ENCODE peak calls at places on chromosomes 16 and 17, in eight cellular contexts. B, O, R, L, C, A, J and E are unnamed samples.

GRCh38 chr16:12497558-12497957 is 306.1 kb downstream of the CPPED1 start:
- DNase-seq in B (peak), O (no peak), R (no peak), L (no peak), C (no peak), A (no peak), J (no peak), E (no peak)

GRCh38 chr17:9401434-9401833 is 174.2 kb downstream of the STX8 start:
- DNase-seq in B (no peak), O (peak), R (peak), L (no peak), C (no peak), A (no peak), J (no peak), E (no peak)

GRCh38 chr16:27539636-27540035 is 10.1 kb downstream of the GTF3C1 start:
- DNase-seq in B (no peak), O (no peak), R (no peak), L (no peak), C (no peak), A (no peak), J (no peak), E (no peak)

GRCh38 chr16:87166934-87167333 is 150.3 kb downstream of the C16orf95 start:
- DNase-seq in B (no peak), O (no peak), R (no peak), L (no peak), C (no peak), A (no peak), J (no peak), E (no peak)

GRCh38 chr17:2070241-2071023 is 15.5 kb downstream of the HIC1 start:
- DNase-seq in B (peak), O (no peak), R (no peak), L (no peak), C (no peak), A (no peak), J (no peak), E (no peak)

GRCh38 chr17:35973333-35974260 is 7.7 kb downstream of the CCL16 start:
- DNase-seq in B (peak), O (peak), R (no peak), L (no peak), C (no peak), A (no peak), J (no peak), E (no peak)

GRCh38 chr17:27241346-27241946 is 52.5 kb upstream of the WSB1 start:
- DNase-seq in B (no peak), O (peak), R (peak), L (no peak), C (no peak), A (no peak), J (no peak), E (no peak)

GRCh38 chr16:79194291-79194690 is 406.2 kb downstream of the MAF start:
- DNase-seq in B (no peak), O (no peak), R (no peak), L (no peak), C (no peak), A (no peak), J (no peak), E (no peak)

GRCh38 chr16:57185446-57185944 is 344 bp downstream of the PSME3IP1 start:
- DNase-seq in B (no peak), O (peak), R (peak), L (no peak), C (peak), A (peak), J (peak), E (peak)

GRCh38 chr17:21313320-21313719 is 28.8 kb downstream of the MAP2K3 start:
- DNase-seq in B (no peak), O (no peak), R (no peak), L (no peak), C (no peak), A (peak), J (no peak), E (no peak)

GRCh38 chr16:79716645-79717323 is 116.2 kb upstream of the MAF start:
- DNase-seq in B (peak), O (no peak), R (no peak), L (no peak), C (no peak), A (no peak), J (no peak), E (no peak)

GRCh38 chr17:61496957-61497653 is 44.9 kb downstream of the TBX4 start:
- DNase-seq in B (no peak), O (no peak), R (no peak), L (no peak), C (no peak), A (no peak), J (no peak), E (no peak)

GRCh38 chr17:78329263-78330059 is 30.4 kb downstream of the SOCS3 start:
- DNase-seq in B (peak), O (no peak), R (peak), L (no peak), C (no peak), A (peak), J (no peak), E (no peak)

GRCh38 chr17:45841883-45842525 is 2.7 kb upstream of the SPPL2C start:
- DNase-seq in B (no peak), O (peak), R (peak), L (no peak), C (no peak), A (no peak), J (no peak), E (no peak)

GRCh38 chr16:81997738-81998137 is 13.5 kb downstream of the SDR42E1 start:
- DNase-seq in B (no peak), O (peak), R (peak), L (no peak), C (no peak), A (no peak), J (no peak), E (no peak)

GRCh38 chr17:73396429-73397277 is 84.9 kb upstream of the CDC42EP4 start:
- DNase-seq in B (no peak), O (no peak), R (peak), L (no peak), C (no peak), A (no peak), J (no peak), E (no peak)

GRCh38 chr16:20319406-20319805 is 7.9 kb downstream of the GP2 start:
- DNase-seq in B (no peak), O (no peak), R (no peak), L (no peak), C (no peak), A (no peak), J (no peak), E (no peak)

GRCh38 chr17:18217412-18218015 is 7.9 kb upstream of the LLGL1 start:
- DNase-seq in B (peak), O (peak), R (peak), L (peak), C (peak), A (peak), J (peak), E (peak)

GRCh38 chr16:19488213-19488640 is 33.7 kb downstream of the GDE1 start:
- DNase-seq in B (no peak), O (no peak), R (no peak), L (no peak), C (no peak), A (no peak), J (no peak), E (no peak)

GRCh38 chr17:69451416-69452394 is 37.2 kb downstream of the MAP2K6 start:
- DNase-seq in B (no peak), O (no peak), R (no peak), L (no peak), C (no peak), A (no peak), J (no peak), E (no peak)

GRCh38 chr16:67516296-67517177 is 12.1 kb upstream of the RIPOR1 start:
- DNase-seq in B (no peak), O (peak), R (peak), L (no peak), C (no peak), A (no peak), J (no peak), E (no peak)

GRCh38 chr16:80596507-80597207 is 55.9 kb downstream of the DYNLRB2 start:
- DNase-seq in B (no peak), O (no peak), R (no peak), L (no peak), C (no peak), A (no peak), J (no peak), E (no peak)

GRCh38 chr17:75252039-75252816 is 9.2 kb downstream of the GGA3 start:
- DNase-seq in B (no peak), O (no peak), R (no peak), L (no peak), C (no peak), A (no peak), J (no peak), E (no peak)

GRCh38 chr17:76515291-76515949 is 14.2 kb upstream of the RHBDF2 start:
- DNase-seq in B (peak), O (no peak), R (peak), L (no peak), C (peak), A (peak), J (peak), E (peak)

GRCh38 chr17:14575349-14575966 is 274.6 kb downstream of the HS3ST3B1 start:
- DNase-seq in B (no peak), O (no peak), R (no peak), L (no peak), C (no peak), A (no peak), J (no peak), E (no peak)

GRCh38 chr16:1338855-1339675 is 5.6 kb downstream of the BAIAP3 start:
- DNase-seq in B (no peak), O (no peak), R (no peak), L (no peak), C (no peak), A (no peak), J (no peak), E (no peak)

GRCh38 chr17:82065193-82065637 is 389 bp downstream of the DUS1L start:
- DNase-seq in B (no peak), O (peak), R (no peak), L (no peak), C (no peak), A (no peak), J (no peak), E (no peak)

GRCh38 chr17:42163113-42163512 is 8.3 kb upstream of the RAB5C start:
- DNase-seq in B (no peak), O (no peak), R (no peak), L (no peak), C (no peak), A (no peak), J (no peak), E (peak)

GRCh38 chr16:81831722-81832126 is 52.6 kb downstream of the PLCG2 start:
- DNase-seq in B (peak), O (no peak), R (no peak), L (no peak), C (no peak), A (peak), J (no peak), E (no peak)

GRCh38 chr17:7894866-7895265 is 6.3 kb downstream of the CHD3 start:
- DNase-seq in B (no peak), O (no peak), R (no peak), L (no peak), C (no peak), A (no peak), J (no peak), E (no peak)